ENCODE peak calls at places on chromosomes 11 and 22, in nine cellular contexts. One of them, this sample, is unnamed.

GRCh38 chr11:12744831-12745502 is 70.7 kb downstream of the TEAD1 start:
- DNase-seq in lower lobe of right lung: no peak
- DNase-seq in stomach: no peak
- DNase-seq in AG09309: no peak
- DNase-seq in choroid plexus epithelial cell: peak; percentile 26
- DNase-seq in breast epithelium: no peak
- DNase-seq in lung: no peak
- DNase-seq in right atrium auricular region: no peak
- DNase-seq in Peyer's patch: no peak
- DNase-seq in this sample: no peak

GRCh38 chr11:10906521-10906920 is 48.7 kb upstream of the ZBED5 start:
- DNase-seq in lung: no peak
- DNase-seq in lower lobe of right lung: no peak
- DNase-seq in stomach: no peak
- DNase-seq in choroid plexus epithelial cell: peak; percentile 61
- DNase-seq in AG09309: no peak
- DNase-seq in Peyer's patch: no peak
- DNase-seq in breast epithelium: no peak
- DNase-seq in right atrium auricular region: no peak
- DNase-seq in this sample: peak; percentile 51

GRCh38 chr11:27907534-27907933 is 200.4 kb downstream of the KIF18A start:
- DNase-seq in AG09309: no peak
- DNase-seq in right atrium auricular region: no peak
- DNase-seq in choroid plexus epithelial cell: peak; percentile 49
- DNase-seq in lower lobe of right lung: no peak
- DNase-seq in breast epithelium: no peak
- DNase-seq in stomach: no peak
- DNase-seq in Peyer's patch: no peak
- DNase-seq in lung: no peak
- DNase-seq in this sample: no peak

GRCh38 chr11:121486054-121486453 is 33.3 kb upstream of the SORL1-AS1 start:
- DNase-seq in breast epithelium: no peak
- DNase-seq in lower lobe of right lung: no peak
- DNase-seq in right atrium auricular region: no peak
- DNase-seq in AG09309: no peak
- DNase-seq in lung: no peak
- DNase-seq in Peyer's patch: no peak
- DNase-seq in stomach: no peak
- DNase-seq in choroid plexus epithelial cell: no peak
- DNase-seq in this sample: no peak

GRCh38 chr22:37492428-37493344 is 6.5 kb upstream of the MFNG start:
- DNase-seq in breast epithelium: no peak
- DNase-seq in right atrium auricular region: no peak
- DNase-seq in choroid plexus epithelial cell: peak; percentile 67
- DNase-seq in lung: no peak
- DNase-seq in AG09309: peak; percentile 20
- DNase-seq in lower lobe of right lung: peak; percentile 64
- DNase-seq in Peyer's patch: peak; percentile 73
- DNase-seq in stomach: no peak
- DNase-seq in this sample: peak; percentile 63

GRCh38 chr11:93572621-93573020 is 29.4 kb upstream of the SMCO4 start:
- DNase-seq in lower lobe of right lung: no peak
- DNase-seq in breast epithelium: no peak
- DNase-seq in choroid plexus epithelial cell: no peak
- DNase-seq in Peyer's patch: no peak
- DNase-seq in lung: no peak
- DNase-seq in right atrium auricular region: no peak
- DNase-seq in AG09309: no peak
- DNase-seq in stomach: no peak
- DNase-seq in this sample: no peak

GRCh38 chr11:110059706-110060430 is 33.3 kb upstream of the ZC3H12C start:
- DNase-seq in right atrium auricular region: no peak
- DNase-seq in AG09309: peak; percentile 23
- DNase-seq in stomach: no peak
- DNase-seq in Peyer's patch: no peak
- DNase-seq in breast epithelium: no peak
- DNase-seq in lower lobe of right lung: no peak
- DNase-seq in lung: no peak
- DNase-seq in choroid plexus epithelial cell: peak; percentile 54
- DNase-seq in this sample: peak; percentile 40

GRCh38 chr11:73411031-73411430 is 34.8 kb downstream of the RELT start:
- DNase-seq in stomach: no peak
- DNase-seq in Peyer's patch: no peak
- DNase-seq in right atrium auricular region: no peak
- DNase-seq in lower lobe of right lung: no peak
- DNase-seq in breast epithelium: no peak
- DNase-seq in AG09309: no peak
- DNase-seq in choroid plexus epithelial cell: no peak
- DNase-seq in lung: no peak
- DNase-seq in this sample: no peak

GRCh38 chr11:69499216-69499945 is 17.9 kb downstream of the LINC01488 start:
- DNase-seq in breast epithelium: no peak
- DNase-seq in Peyer's patch: no peak
- DNase-seq in right atrium auricular region: no peak
- DNase-seq in choroid plexus epithelial cell: peak; percentile 7
- DNase-seq in lower lobe of right lung: peak; percentile 39
- DNase-seq in lung: no peak
- DNase-seq in stomach: no peak
- DNase-seq in AG09309: no peak
- DNase-seq in this sample: no peak

DNA sequence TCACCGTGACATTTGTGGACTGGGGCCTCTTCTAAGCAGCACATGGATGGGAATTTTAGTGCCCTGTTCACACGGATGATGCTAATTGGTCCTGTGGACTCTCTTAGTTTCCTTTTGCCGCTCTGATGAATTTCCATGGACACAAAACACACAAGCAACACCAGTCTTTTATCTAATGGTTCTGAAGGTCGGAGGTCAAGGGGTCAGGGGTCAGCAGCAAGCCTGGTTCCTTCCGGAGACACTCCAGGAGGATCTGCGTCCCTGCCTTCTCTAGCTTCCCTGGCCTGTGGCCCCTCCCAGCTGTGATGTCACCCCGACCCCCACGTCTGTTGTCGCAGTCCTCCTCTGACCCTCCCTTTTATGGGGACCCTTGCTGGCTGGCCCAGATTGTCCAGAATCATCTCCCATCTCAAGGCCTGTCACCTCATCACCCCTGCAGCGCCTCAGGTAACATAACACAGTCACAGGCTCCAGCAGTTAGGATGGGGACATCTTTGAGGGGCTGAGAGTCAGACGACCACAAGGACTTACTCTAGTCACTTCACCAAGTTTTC is 6.8 kb downstream of the NADSYN1 start:
- DNase-seq in breast epithelium: no peak
- DNase-seq in stomach: no peak
- DNase-seq in lung: no peak
- DNase-seq in choroid plexus epithelial cell: no peak
- DNase-seq in lower lobe of right lung: no peak
- DNase-seq in right atrium auricular region: no peak
- DNase-seq in AG09309: no peak
- DNase-seq in Peyer's patch: no peak
- DNase-seq in this sample: no peak
- H3K4me3 ChIP-seq in breast epithelium: no peak overlapping the region
- H3K4me3 ChIP-seq in stomach: no peak overlapping the region
- H3K4me3 ChIP-seq in lung: no peak overlapping the region
- H3K4me3 ChIP-seq in choroid plexus epithelial cell: no peak overlapping the region
- H3K4me3 ChIP-seq in lower lobe of right lung: no peak overlapping the region
- H3K4me3 ChIP-seq in right atrium auricular region: no peak overlapping the region
- H3K4me3 ChIP-seq in AG09309: no peak overlapping the region
- H3K4me3 ChIP-seq in Peyer's patch: no peak overlapping the region
- H3K4me3 ChIP-seq in this sample: no peak overlapping the region

DNA sequence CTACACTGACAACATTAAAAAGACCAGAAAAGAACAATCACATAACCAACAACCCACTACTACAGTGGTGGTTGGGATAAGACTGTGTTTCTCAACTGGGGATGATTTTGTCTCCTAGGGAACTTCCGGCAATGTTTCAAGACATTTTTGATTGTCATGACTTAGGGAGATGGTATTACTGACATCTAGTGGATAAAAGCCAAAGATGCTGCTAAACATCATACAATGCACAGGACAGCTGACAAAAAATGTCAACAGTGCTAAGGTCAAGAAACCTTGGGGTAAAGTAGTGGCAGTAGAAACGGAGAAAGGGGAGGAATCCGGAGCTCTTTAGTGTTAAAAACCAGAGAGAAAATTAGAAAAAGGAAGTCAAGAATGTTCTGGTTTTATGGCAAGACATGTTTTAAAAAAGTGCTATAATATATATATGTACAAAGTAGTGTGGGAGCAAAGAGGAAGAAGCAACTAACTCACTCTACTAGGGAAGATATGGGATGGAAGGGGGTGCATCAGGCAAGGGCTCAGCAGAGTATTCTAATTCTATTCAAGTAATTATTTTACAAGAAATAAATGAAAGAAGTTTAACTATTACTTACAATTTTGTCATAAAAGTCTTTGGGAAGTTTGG is 37.2 kb downstream of the CKAP5 start:
- DNase-seq in lung: no peak
- DNase-seq in AG09309: peak; percentile 10
- DNase-seq in choroid plexus epithelial cell: peak; percentile 78
- DNase-seq in lower lobe of right lung: no peak
- DNase-seq in breast epithelium: no peak
- DNase-seq in right atrium auricular region: no peak
- DNase-seq in Peyer's patch: no peak
- DNase-seq in stomach: no peak
- DNase-seq in this sample: peak; percentile 58
- TF ChIP-seq CTCF in lung: no peak
- TF ChIP-seq CTCF in AG09309: peak; percentile 33
- TF ChIP-seq CTCF in choroid plexus epithelial cell: peak; percentile 51
- TF ChIP-seq CTCF in lower lobe of right lung: peak; percentile 20
- TF ChIP-seq CTCF in breast epithelium: no peak
- TF ChIP-seq CTCF in right atrium auricular region: peak; percentile 45
- TF ChIP-seq CTCF in Peyer's patch: peak; percentile 43
- TF ChIP-seq CTCF in stomach: no peak
- TF ChIP-seq CTCF in this sample: peak; percentile 33

DNA sequence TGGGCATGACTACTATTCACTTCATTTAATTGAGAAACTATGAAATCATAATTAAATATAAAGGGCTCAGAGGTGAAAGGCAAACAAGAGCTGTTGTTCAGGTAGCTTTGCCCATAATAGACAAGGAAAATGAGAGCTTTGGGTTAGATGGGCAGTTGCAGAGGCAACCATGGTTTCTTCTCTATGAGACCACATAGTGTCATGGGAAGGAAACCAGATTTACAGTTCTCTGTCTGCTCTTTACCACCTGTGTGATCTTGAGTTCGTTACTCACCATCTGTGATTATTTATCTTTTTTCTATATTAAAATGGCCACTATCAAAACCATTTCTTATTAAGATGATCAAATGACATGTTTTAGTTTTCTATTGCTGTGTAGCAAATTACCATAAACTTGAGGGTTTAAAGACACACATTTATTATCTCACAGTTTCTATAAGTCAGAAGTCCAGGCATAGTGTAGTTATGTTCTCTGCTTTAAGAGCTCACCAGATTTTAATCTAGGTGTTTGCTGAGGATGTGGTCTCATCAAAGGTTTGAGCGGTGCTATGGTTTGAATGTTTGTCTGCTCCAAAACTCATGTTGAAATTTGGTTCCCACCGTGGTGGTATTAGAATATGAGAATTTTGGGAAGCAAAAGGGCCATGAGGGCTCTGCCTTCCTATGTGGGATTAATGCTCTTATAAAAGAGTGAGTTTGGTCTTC is 38.3 kb downstream of the OR2AG2 start:
- DNase-seq in AG09309: no peak
- DNase-seq in stomach: no peak
- DNase-seq in choroid plexus epithelial cell: no peak
- DNase-seq in lung: no peak
- DNase-seq in lower lobe of right lung: no peak
- DNase-seq in Peyer's patch: no peak
- DNase-seq in breast epithelium: no peak
- DNase-seq in right atrium auricular region: no peak
- DNase-seq in this sample: no peak
- H3K4me3 ChIP-seq in AG09309: no peak overlapping the region
- H3K4me3 ChIP-seq in stomach: no peak overlapping the region
- H3K4me3 ChIP-seq in choroid plexus epithelial cell: no peak overlapping the region
- H3K4me3 ChIP-seq in lung: no peak overlapping the region
- H3K4me3 ChIP-seq in lower lobe of right lung: no peak overlapping the region
- H3K4me3 ChIP-seq in Peyer's patch: no peak overlapping the region
- H3K4me3 ChIP-seq in breast epithelium: no peak overlapping the region
- H3K4me3 ChIP-seq in right atrium auricular region: no peak overlapping the region
- H3K4me3 ChIP-seq in this sample: no peak overlapping the region

GRCh38 chr11:45148276-45148675 is 1.8 kb downstream of the PRDM11 start:
- DNase-seq in AG09309: no peak
- DNase-seq in lung: no peak
- DNase-seq in Peyer's patch: no peak
- DNase-seq in lower lobe of right lung: no peak
- DNase-seq in right atrium auricular region: no peak
- DNase-seq in choroid plexus epithelial cell: no peak
- DNase-seq in breast epithelium: no peak
- DNase-seq in stomach: no peak
- DNase-seq in this sample: no peak

GRCh38 chr11:45146072-45147016 is at the start of gene PRDM11:
- DNase-seq in choroid plexus epithelial cell: peak; percentile 82
- DNase-seq in stomach: peak; percentile 73
- DNase-seq in Peyer's patch: no peak
- DNase-seq in breast epithelium: peak; percentile 70
- DNase-seq in lower lobe of right lung: peak; percentile 61
- DNase-seq in AG09309: peak; percentile 27
- DNase-seq in right atrium auricular region: no peak
- DNase-seq in lung: peak; percentile 71
- DNase-seq in this sample: peak; percentile 79

GRCh38 chr11:45145421-45146071 is 893 bp upstream of the PRDM11 start:
- DNase-seq in lower lobe of right lung: no peak
- DNase-seq in choroid plexus epithelial cell: peak; percentile 72
- DNase-seq in breast epithelium: no peak
- DNase-seq in right atrium auricular region: no peak
- DNase-seq in lung: peak; percentile 61
- DNase-seq in stomach: peak; percentile 31
- DNase-seq in Peyer's patch: peak; percentile 68
- DNase-seq in AG09309: no peak
- DNase-seq in this sample: peak; percentile 56

GRCh38 chr11:45147871-45148270 is 1.4 kb downstream of the PRDM11 start:
- DNase-seq in breast epithelium: no peak
- DNase-seq in choroid plexus epithelial cell: no peak
- DNase-seq in lower lobe of right lung: no peak
- DNase-seq in lung: peak; percentile 26
- DNase-seq in AG09309: no peak
- DNase-seq in Peyer's patch: no peak
- DNase-seq in right atrium auricular region: no peak
- DNase-seq in stomach: peak; percentile 22
- DNase-seq in this sample: no peak

DNA sequence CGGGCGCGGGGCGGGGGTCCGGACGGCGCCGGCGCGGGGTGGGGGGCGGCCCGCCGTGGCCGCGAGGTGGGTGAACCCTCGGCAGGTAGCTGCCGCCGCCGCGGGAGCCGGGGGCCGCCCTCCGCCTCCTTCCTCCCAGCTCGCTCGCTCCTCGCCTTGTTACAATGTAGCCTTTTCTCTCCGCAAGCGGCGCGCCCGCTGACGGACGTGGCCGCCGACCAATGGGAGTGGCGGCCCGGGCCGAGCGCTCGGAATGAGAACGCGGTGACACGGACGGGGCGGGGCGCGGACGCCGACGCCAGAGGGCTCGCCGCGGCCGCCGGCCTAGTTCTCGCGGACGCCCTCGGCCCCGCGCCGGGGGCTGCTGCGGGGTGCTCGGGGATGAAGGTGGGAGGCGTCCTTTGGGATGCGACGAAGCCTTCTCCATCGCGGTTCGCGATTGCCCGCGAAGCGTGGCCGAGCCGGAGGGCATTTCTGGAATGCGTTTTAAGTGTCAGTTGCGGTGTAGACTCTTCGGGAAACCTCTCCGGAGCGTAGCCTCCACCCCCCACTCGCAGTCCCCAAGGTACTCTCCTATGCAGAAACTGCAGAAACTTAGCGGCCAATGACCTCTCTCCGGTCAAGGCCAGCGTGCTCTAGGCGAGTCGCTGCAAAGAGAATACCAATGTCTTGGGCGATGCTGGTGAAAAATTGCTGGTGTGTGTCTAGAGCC is 734 bp downstream of the PRDM11 start:
- DNase-seq in stomach: peak; percentile 97
- DNase-seq in breast epithelium: peak; percentile 94
- DNase-seq in AG09309: peak; percentile 81
- DNase-seq in lower lobe of right lung: peak; percentile 96
- DNase-seq in lung: peak; percentile 94
- DNase-seq in choroid plexus epithelial cell: peak; percentile 98
- DNase-seq in Peyer's patch: peak; percentile 98
- DNase-seq in right atrium auricular region: peak; percentile 96
- DNase-seq in this sample: peak; percentile 96
- TF ChIP-seq CTCF in stomach: no peak
- TF ChIP-seq CTCF in breast epithelium: no peak
- TF ChIP-seq CTCF in AG09309: no peak
- TF ChIP-seq CTCF in lower lobe of right lung: peak; percentile 2
- TF ChIP-seq CTCF in lung: no peak
- TF ChIP-seq CTCF in choroid plexus epithelial cell: no peak
- TF ChIP-seq CTCF in Peyer's patch: peak; percentile 11
- TF ChIP-seq CTCF in right atrium auricular region: peak; percentile 33
- TF ChIP-seq CTCF in this sample: no peak

This sample was measured in fibroblast of pulmonary artery.